ENCODE peak calls at places on chromosome 9, in nine cellular contexts. One of them, this sample, is unnamed.

GRCh38 chr9:89888677-89889076 is 283.9 kb downstream of the GADD45G start:
- DNase-seq in cardiac muscle cell: no peak
- DNase-seq in fibroblast of the aortic adventitia: no peak
- DNase-seq in gastrocnemius medialis: no peak
- DNase-seq in ovary: no peak
- DNase-seq in HepG2: no peak
- DNase-seq in brain microvascular endothelial cell: no peak
- DNase-seq in neuronal stem cell: no peak
- DNase-seq in upper lobe of right lung: peak
- DNase-seq in this sample: no peak

GRCh38 chr9:126874546-126875314 is 14.3 kb downstream of the ZBTB34 start:
- DNase-seq in cardiac muscle cell: no peak
- DNase-seq in fibroblast of the aortic adventitia: no peak
- DNase-seq in gastrocnemius medialis: no peak
- DNase-seq in ovary: no peak
- DNase-seq in HepG2: no peak
- DNase-seq in brain microvascular endothelial cell: no peak
- DNase-seq in neuronal stem cell: no peak
- DNase-seq in upper lobe of right lung: no peak
- DNase-seq in this sample: no peak

GRCh38 chr9:28212979-28213378 is 639.7 kb upstream of the C9orf72 start:
- DNase-seq in cardiac muscle cell: peak
- DNase-seq in fibroblast of the aortic adventitia: peak
- DNase-seq in gastrocnemius medialis: no peak
- DNase-seq in ovary: no peak
- DNase-seq in HepG2: peak
- DNase-seq in brain microvascular endothelial cell: peak
- DNase-seq in neuronal stem cell: no peak
- DNase-seq in upper lobe of right lung: no peak
- DNase-seq in this sample: peak

GRCh38 chr9:115025721-115026120 is 92.2 kb downstream of the TNC start:
- DNase-seq in cardiac muscle cell: no peak
- DNase-seq in fibroblast of the aortic adventitia: no peak
- DNase-seq in gastrocnemius medialis: no peak
- DNase-seq in ovary: no peak
- DNase-seq in HepG2: no peak
- DNase-seq in brain microvascular endothelial cell: no peak
- DNase-seq in neuronal stem cell: no peak
- DNase-seq in upper lobe of right lung: no peak
- DNase-seq in this sample: no peak

GRCh38 chr9:134307223-134307600 is 19.0 kb upstream of the RXRA start:
- DNase-seq in cardiac muscle cell: no peak
- DNase-seq in fibroblast of the aortic adventitia: no peak
- DNase-seq in gastrocnemius medialis: no peak
- DNase-seq in ovary: no peak
- DNase-seq in HepG2: no peak
- DNase-seq in brain microvascular endothelial cell: no peak
- DNase-seq in neuronal stem cell: no peak
- DNase-seq in upper lobe of right lung: peak
- DNase-seq in this sample: no peak

GRCh38 chr9:89382026-89382986 is 64.0 kb downstream of the SECISBP2 start:
- DNase-seq in cardiac muscle cell: no peak
- DNase-seq in fibroblast of the aortic adventitia: no peak
- DNase-seq in gastrocnemius medialis: no peak
- DNase-seq in ovary: no peak
- DNase-seq in HepG2: no peak
- DNase-seq in brain microvascular endothelial cell: no peak
- DNase-seq in neuronal stem cell: no peak
- DNase-seq in upper lobe of right lung: no peak
- DNase-seq in this sample: no peak

GRCh38 chr9:82597225-82598158 is 465.4 kb downstream of the RASEF start:
- DNase-seq in cardiac muscle cell: peak
- DNase-seq in fibroblast of the aortic adventitia: no peak
- DNase-seq in gastrocnemius medialis: no peak
- DNase-seq in ovary: no peak
- DNase-seq in HepG2: peak
- DNase-seq in brain microvascular endothelial cell: peak
- DNase-seq in neuronal stem cell: no peak
- DNase-seq in upper lobe of right lung: no peak
- DNase-seq in this sample: no peak

GRCh38 chr9:5630038-5630507 is 1.2 kb downstream of the RIC1 start:
- DNase-seq in cardiac muscle cell: peak
- DNase-seq in fibroblast of the aortic adventitia: peak
- DNase-seq in gastrocnemius medialis: no peak
- DNase-seq in ovary: no peak
- DNase-seq in HepG2: peak
- DNase-seq in brain microvascular endothelial cell: peak
- DNase-seq in neuronal stem cell: peak
- DNase-seq in upper lobe of right lung: no peak
- DNase-seq in this sample: peak

DNA sequence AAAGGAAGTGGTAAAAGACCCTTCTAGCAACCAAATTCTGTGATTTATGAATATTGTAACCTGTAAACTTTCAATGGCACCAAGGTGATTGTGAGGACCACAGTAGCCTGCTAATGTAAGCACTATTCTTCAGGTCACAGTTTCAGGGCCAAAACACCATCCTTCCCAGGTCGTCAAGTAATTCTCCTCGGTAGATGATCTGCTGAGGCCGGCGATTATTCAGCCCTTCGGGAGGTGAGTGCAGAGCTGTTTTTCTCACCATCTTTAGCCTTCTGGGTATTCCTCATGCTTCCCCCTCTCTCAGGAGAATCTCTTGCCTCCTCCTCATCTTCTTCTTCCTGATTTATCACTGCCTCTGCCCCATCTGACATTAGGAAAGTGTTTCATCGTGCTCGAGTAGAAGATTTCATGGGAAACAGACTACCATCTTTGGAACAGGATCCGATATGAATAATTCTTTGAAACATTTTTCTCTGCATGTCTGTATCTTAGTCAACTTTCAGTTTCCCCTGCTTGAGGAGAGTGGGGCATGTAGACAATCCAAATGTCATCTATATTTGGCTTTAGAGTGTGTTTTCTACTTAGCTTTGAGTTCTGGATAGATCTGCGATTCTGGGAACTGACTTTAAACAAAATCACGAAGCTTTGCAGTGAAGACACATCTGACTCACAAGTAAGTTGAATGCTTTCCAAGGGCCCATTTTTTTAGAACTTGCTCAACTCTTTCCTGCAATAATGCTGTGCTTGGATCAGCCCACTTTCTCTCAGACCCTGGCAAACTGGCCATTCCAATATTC is 173.9 kb downstream of the AOPEP start:
- DNase-seq in cardiac muscle cell: peak
- DNase-seq in fibroblast of the aortic adventitia: peak
- DNase-seq in gastrocnemius medialis: no peak
- DNase-seq in ovary: no peak
- DNase-seq in HepG2: no peak
- DNase-seq in brain microvascular endothelial cell: peak
- DNase-seq in neuronal stem cell: no peak
- DNase-seq in upper lobe of right lung: no peak
- DNase-seq in this sample: peak
- H3K4me3 ChIP-seq in cardiac muscle cell: no peak
- H3K4me3 ChIP-seq in fibroblast of the aortic adventitia: peak
- H3K4me3 ChIP-seq in gastrocnemius medialis: no peak
- H3K4me3 ChIP-seq in ovary: no peak
- H3K4me3 ChIP-seq in HepG2: peak
- H3K4me3 ChIP-seq in brain microvascular endothelial cell: no peak
- H3K4me3 ChIP-seq in neuronal stem cell: no peak
- H3K4me3 ChIP-seq in upper lobe of right lung: no peak
- H3K4me3 ChIP-seq in this sample: peak

DNA sequence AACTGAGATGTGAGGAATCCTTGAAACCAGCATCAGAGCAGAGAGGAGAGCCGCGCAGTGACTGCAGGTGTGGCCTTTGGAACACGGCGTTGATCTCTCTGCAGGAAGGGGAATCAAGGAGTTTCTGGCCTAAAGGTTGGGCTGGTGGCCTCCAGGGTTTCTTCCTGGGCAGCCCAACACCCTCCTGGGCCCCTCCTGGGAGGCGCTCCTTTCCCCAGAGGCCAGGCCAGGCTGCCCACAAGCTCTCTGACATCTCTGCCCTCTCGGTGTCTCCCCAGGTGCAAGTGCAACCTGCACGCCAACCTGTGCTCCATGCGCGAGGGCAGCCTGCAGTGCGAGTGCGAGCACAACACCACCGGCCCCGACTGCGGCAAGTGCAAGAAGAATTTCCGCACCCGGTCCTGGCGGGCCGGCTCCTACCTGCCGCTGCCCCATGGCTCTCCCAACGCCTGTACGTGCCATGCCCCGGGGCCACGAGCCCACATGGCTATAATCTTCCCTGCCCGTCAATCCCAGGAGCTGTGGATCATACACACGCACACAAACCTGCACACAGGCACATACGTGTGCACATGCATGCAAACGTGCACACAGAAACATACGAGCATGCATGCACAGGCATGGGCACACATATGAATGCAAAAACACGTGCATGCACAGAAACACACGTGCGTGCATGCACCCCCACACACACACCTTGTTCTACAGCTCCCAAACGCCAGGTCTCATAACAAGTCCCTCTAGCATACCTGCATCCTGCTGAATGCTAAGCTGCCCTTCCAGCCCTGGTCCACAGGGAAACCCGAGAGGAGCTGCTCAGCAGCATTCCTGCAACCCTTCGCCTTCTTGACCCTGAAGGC is 64.9 kb downstream of the NTNG2 start:
- DNase-seq in cardiac muscle cell: no peak
- DNase-seq in fibroblast of the aortic adventitia: no peak
- DNase-seq in gastrocnemius medialis: no peak
- DNase-seq in ovary: no peak
- DNase-seq in HepG2: no peak
- DNase-seq in brain microvascular endothelial cell: no peak
- DNase-seq in neuronal stem cell: no peak
- DNase-seq in upper lobe of right lung: no peak
- DNase-seq in this sample: no peak
- H3K4me3 ChIP-seq in cardiac muscle cell: no peak
- H3K4me3 ChIP-seq in fibroblast of the aortic adventitia: no peak
- H3K4me3 ChIP-seq in gastrocnemius medialis: no peak
- H3K4me3 ChIP-seq in ovary: no peak
- H3K4me3 ChIP-seq in HepG2: no peak
- H3K4me3 ChIP-seq in brain microvascular endothelial cell: no peak
- H3K4me3 ChIP-seq in neuronal stem cell: no peak
- H3K4me3 ChIP-seq in upper lobe of right lung: no peak
- H3K4me3 ChIP-seq in this sample: no peak

DNA sequence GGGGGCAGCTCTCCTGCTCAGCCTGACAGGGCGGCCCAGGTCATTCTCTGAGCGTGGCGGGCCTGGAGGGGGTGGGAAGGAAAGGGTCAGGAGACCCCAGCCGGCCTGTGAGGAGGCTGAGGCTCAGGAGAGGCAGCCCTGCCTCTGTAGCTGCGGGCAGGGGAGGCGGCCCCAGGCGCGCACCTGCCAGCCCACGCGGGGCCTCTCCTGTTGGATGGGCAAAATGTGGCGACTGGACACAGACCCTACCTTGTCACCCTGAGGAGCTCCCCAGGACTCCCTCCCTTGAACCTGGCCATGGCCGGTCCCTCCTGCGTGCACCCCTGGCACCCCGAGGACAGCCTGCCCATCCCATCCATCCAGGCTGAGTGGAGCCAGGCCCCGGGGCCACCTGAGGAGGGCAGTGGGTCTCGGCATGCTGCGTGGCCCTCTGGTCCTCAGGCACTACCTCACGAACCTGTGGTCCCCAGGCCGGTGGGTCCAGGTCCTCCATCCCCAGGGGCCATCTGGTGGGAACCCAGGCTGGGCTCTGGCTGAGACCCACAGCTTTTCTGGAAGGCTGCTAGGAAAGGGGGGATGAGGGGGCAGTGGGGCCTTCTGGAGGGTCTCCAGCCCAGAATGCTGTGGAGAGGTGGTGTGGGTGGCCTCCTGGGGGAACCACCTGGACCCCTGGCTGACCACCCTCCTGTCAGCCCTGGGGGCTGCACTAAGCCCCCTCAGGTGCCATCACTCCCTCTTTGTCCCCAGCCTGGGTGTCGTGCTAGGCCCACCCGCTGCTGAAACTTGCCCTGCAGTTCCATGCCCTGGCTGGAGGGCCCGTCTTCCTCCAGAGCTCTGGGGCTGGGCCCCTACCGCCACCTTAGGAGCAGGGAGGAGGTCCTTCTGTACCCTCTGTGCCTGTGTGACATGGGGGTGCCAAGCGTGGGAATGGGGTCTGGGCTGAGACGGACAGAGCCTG is 15.2 kb upstream of the NRARP start:
- DNase-seq in cardiac muscle cell: no peak
- DNase-seq in fibroblast of the aortic adventitia: no peak
- DNase-seq in gastrocnemius medialis: no peak
- DNase-seq in ovary: no peak
- DNase-seq in HepG2: no peak
- DNase-seq in brain microvascular endothelial cell: no peak
- DNase-seq in neuronal stem cell: no peak
- DNase-seq in upper lobe of right lung: no peak
- DNase-seq in this sample: no peak
- H3K4me3 ChIP-seq in cardiac muscle cell: no peak
- H3K4me3 ChIP-seq in fibroblast of the aortic adventitia: no peak
- H3K4me3 ChIP-seq in gastrocnemius medialis: no peak
- H3K4me3 ChIP-seq in ovary: no peak
- H3K4me3 ChIP-seq in HepG2: no peak
- H3K4me3 ChIP-seq in brain microvascular endothelial cell: no peak
- H3K4me3 ChIP-seq in neuronal stem cell: no peak
- H3K4me3 ChIP-seq in upper lobe of right lung: no peak
- H3K4me3 ChIP-seq in this sample: no peak

GRCh38 chr9:131096490-131097258 is at the start of gene AIF1L:
- DNase-seq in cardiac muscle cell: no peak
- DNase-seq in fibroblast of the aortic adventitia: no peak
- DNase-seq in gastrocnemius medialis: no peak
- DNase-seq in ovary: no peak
- DNase-seq in HepG2: no peak
- DNase-seq in brain microvascular endothelial cell: no peak
- DNase-seq in neuronal stem cell: peak
- DNase-seq in upper lobe of right lung: peak
- DNase-seq in this sample: no peak
- H3K4me3 ChIP-seq in cardiac muscle cell: peak
- H3K4me3 ChIP-seq in fibroblast of the aortic adventitia: peak
- H3K4me3 ChIP-seq in gastrocnemius medialis: peak
- H3K4me3 ChIP-seq in ovary: peak
- H3K4me3 ChIP-seq in HepG2: peak
- H3K4me3 ChIP-seq in brain microvascular endothelial cell: peak
- H3K4me3 ChIP-seq in neuronal stem cell: peak
- H3K4me3 ChIP-seq in upper lobe of right lung: peak
- H3K4me3 ChIP-seq in this sample: no peak

DNA sequence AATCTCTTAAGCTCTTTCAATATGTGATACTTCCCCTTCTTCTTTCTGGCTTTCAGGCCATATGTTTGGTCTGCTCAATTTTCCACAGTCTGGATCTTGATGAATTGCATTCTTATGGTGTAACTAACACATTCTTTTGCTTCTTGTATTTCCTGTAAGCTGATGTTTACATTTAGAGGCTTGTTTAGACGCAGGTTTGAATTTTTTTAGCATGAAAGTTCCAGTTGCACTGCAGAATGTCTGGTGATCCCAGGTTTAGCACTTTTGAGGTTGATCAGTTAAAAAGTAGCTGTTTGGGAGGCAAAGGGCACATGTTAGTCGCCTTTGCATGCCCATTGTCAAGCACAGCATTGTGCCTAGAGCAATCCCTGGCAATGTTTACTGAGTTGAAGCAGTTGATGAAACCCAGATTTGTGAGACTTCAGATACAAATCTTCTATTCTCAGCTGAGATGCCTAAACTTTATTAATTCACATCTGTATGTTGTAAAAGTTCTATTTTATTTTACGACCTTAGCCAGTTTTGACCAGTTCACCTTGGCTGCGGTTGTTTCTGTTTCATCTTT is 59.6 kb upstream of the SPATA31C2 start:
- DNase-seq in cardiac muscle cell: peak
- DNase-seq in fibroblast of the aortic adventitia: peak
- DNase-seq in gastrocnemius medialis: no peak
- DNase-seq in ovary: no peak
- DNase-seq in HepG2: no peak
- DNase-seq in brain microvascular endothelial cell: peak
- DNase-seq in neuronal stem cell: no peak
- DNase-seq in upper lobe of right lung: no peak
- DNase-seq in this sample: peak
- H3K4me3 ChIP-seq in cardiac muscle cell: no peak
- H3K4me3 ChIP-seq in fibroblast of the aortic adventitia: peak
- H3K4me3 ChIP-seq in gastrocnemius medialis: no peak
- H3K4me3 ChIP-seq in ovary: peak
- H3K4me3 ChIP-seq in HepG2: no peak
- H3K4me3 ChIP-seq in brain microvascular endothelial cell: no peak
- H3K4me3 ChIP-seq in neuronal stem cell: no peak
- H3K4me3 ChIP-seq in upper lobe of right lung: no peak
- H3K4me3 ChIP-seq in this sample: peak

This sample was measured in AG10803.